ENCODE peak calls at places on chromosome 13, in five cellular contexts. G is CD8-positive, alpha-beta memory T cell; F is lower lobe of right lung; P is keratinocyte; V is mesenchymal stem cell. X is an unnamed sample.
A peak's percentile ranks its signal among the peaks of the same experiment; 100 is the strongest.

GRCh38 chr13:28657784-28658538 is 969 bp upstream of the POMP start:
- DNase-seq in P (no peak), V (peak; percentile 56), F (no peak), G (no peak), X (peak; percentile 6)

GRCh38 chr13:81017525-81018152 is 676.7 kb upstream of the SPRY2 start:
- DNase-seq in G (peak; percentile 4), P (no peak), V (peak; percentile 62), F (no peak), X (peak; percentile 12)

GRCh38 chr13:97392020-97392419 is 41.9 kb upstream of the RAP2A start:
- DNase-seq in P (no peak), V (no peak), F (no peak), G (no peak), X (no peak)

GRCh38 chr13:27968316-27969072 is 621 bp downstream of the CDX2 start:
- DNase-seq in F (no peak), V (peak; percentile 43), P (no peak), G (no peak), X (peak; percentile 31)

GRCh38 chr13:41780736-41781708 is 179.9 kb downstream of the VWA8 start:
- DNase-seq in V (peak; percentile 67), F (no peak), G (no peak), P (no peak), X (peak; percentile 33)

GRCh38 chr13:61410266-61410665 is 5.4 kb downstream of the PCDH20 start:
- DNase-seq in P (no peak), G (no peak), V (no peak), F (no peak), X (no peak)

GRCh38 chr13:114106991-114107685 is 25.3 kb downstream of the RASA3 start:
- DNase-seq in V (no peak), P (no peak), F (peak; percentile 41), G (no peak), X (no peak)

GRCh38 chr13:30743319-30744055 is 8.1 kb downstream of the ALOX5AP start:
- DNase-seq in P (peak; percentile 75), F (no peak), G (no peak), V (peak; percentile 100), X (peak; percentile 95)

GRCh38 chr13:97967948-97968347 is 14.5 kb downstream of the IPO5 start:
- DNase-seq in V (no peak), F (no peak), G (no peak), P (no peak), X (no peak)

GRCh38 chr13:46668302-46668720 is 115.3 kb downstream of the LRCH1 start:
- DNase-seq in G (no peak), P (no peak), F (no peak), V (peak; percentile 74), X (peak; percentile 78)

GRCh38 chr13:70964124-70964523 is 855.9 kb upstream of the KLHL1 start:
- DNase-seq in F (no peak), V (no peak), P (no peak), G (no peak), X (no peak)

GRCh38 chr13:110014719-110015118 is 228.3 kb upstream of the IRS2 start:
- DNase-seq in G (no peak), F (no peak), P (no peak), V (no peak), X (no peak)

GRCh38 chr13:34543836-34544235 is 398.2 kb upstream of the NBEA start:
- DNase-seq in F (no peak), G (no peak), P (no peak), V (no peak), X (no peak)

GRCh38 chr13:52162279-52163101 is 3.1 kb upstream of the NEK3 start:
- DNase-seq in G (no peak), V (peak; percentile 53), P (no peak), F (no peak), X (peak; percentile 49)

GRCh38 chr13:49374585-49375290 is 69.1 kb downstream of the CAB39L start:
- DNase-seq in G (no peak), V (peak; percentile 43), P (peak; percentile 19), F (no peak), X (peak; percentile 83)

GRCh38 chr13:46667687-46668281 is 114.8 kb downstream of the LRCH1 start:
- DNase-seq in V (peak; percentile 60), G (peak; percentile 49), P (no peak), F (no peak), X (no peak)

GRCh38 chr13:77733674-77734073 is 36.2 kb downstream of the SLAIN1 start:
- DNase-seq in P (no peak), V (no peak), F (no peak), G (no peak), X (no peak)

GRCh38 chr13:39506559-39507390 is 96.2 kb downstream of the LHFPL6 start:
- DNase-seq in F (no peak), V (peak; percentile 61), P (peak; percentile 95), G (no peak), X (peak; percentile 94)

GRCh38 chr13:29901714-29902631 is 51.6 kb upstream of the UBL3 start:
- DNase-seq in V (peak; percentile 94), G (peak; percentile 60), F (no peak), P (no peak), X (peak; percentile 92)

GRCh38 chr13:27053902-27054595 is 117.6 kb downstream of the USP12 start:
- DNase-seq in G (no peak), V (peak; percentile 70), P (peak; percentile 48), F (no peak), X (peak; percentile 89)

GRCh38 chr13:40666058-40666904 is at the start of gene FOXO1:
- DNase-seq in F (peak; percentile 92), G (peak; percentile 91), P (no peak), V (peak; percentile 84), X (peak; percentile 84)

GRCh38 chr13:56332671-56333070 is 808.0 kb upstream of the PRR20A start:
- DNase-seq in G (no peak), F (no peak), V (no peak), P (no peak), X (no peak)

GRCh38 chr13:107370036-107370785 is 802.3 kb upstream of the ARGLU1 start:
- DNase-seq in F (no peak), G (no peak), V (peak; percentile 80), P (no peak), X (no peak)

GRCh38 chr13:92221916-92222315 is 823.5 kb downstream of the GPC5 start:
- DNase-seq in V (no peak), P (no peak), G (no peak), F (no peak), X (no peak)

GRCh38 chr13:53238241-53238640 is 209.6 kb downstream of the OLFM4 start:
- DNase-seq in F (no peak), P (no peak), G (no peak), V (no peak), X (no peak)

GRCh38 chr13:89827552-89827951 is 1519.9 kb upstream of the MIR17HG start:
- DNase-seq in G (no peak), V (no peak), P (no peak), F (no peak), X (no peak)

GRCh38 chr13:79935121-79935520 is 405.8 kb downstream of the SPRY2 start:
- DNase-seq in F (no peak), V (no peak), G (no peak), P (no peak), X (no peak)

GRCh38 chr13:97058896-97059295 is 64.6 kb upstream of the OXGR1 start:
- DNase-seq in P (no peak), F (no peak), G (no peak), V (no peak), X (no peak)

GRCh38 chr13:78997902-78998654 is 339.1 kb upstream of the OBI1 start:
- DNase-seq in F (no peak), G (no peak), V (no peak), P (no peak), X (no peak)

GRCh38 chr13:81596224-81596753 is 1255.4 kb upstream of the SPRY2 start:
- DNase-seq in V (no peak), G (no peak), F (no peak), P (no peak), X (no peak)

GRCh38 chr13:30154531-30154930 is 152.8 kb downstream of the KATNAL1 start:
- DNase-seq in P (no peak), G (no peak), V (no peak), F (no peak), X (no peak)

GRCh38 chr13:112627161-112627560 is 39.2 kb upstream of the TUBGCP3 start:
- DNase-seq in G (no peak), P (no peak), F (no peak), V (no peak), X (no peak)

DNA sequence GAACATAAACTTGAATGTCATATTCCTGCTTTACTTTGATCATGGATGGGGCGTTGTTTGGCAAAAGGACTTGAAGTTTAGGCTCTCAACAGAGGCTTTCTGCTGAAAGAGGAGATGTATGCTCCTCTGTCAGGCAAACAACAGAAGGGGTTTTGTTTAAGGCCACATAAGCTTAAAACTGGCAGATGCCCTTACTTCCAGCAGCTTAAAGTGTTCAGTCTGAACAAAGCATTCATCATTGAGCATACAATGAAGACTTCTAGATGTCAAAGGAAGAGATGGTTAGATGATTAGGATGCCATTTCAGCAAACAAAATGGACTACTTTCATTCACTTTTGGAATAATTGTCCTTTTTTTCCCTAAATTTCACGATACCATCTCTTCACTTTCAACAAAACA is 484.5 kb downstream of the SLITRK6 start:
- DNase-seq in G (no peak), F (no peak), P (no peak), V (no peak), X (no peak)
- H3K27ac ChIP-seq in G (no peak overlapping the region), F (no peak overlapping the region), P (no peak overlapping the region), V (no peak overlapping the region), X (no peak overlapping the region)

DNA sequence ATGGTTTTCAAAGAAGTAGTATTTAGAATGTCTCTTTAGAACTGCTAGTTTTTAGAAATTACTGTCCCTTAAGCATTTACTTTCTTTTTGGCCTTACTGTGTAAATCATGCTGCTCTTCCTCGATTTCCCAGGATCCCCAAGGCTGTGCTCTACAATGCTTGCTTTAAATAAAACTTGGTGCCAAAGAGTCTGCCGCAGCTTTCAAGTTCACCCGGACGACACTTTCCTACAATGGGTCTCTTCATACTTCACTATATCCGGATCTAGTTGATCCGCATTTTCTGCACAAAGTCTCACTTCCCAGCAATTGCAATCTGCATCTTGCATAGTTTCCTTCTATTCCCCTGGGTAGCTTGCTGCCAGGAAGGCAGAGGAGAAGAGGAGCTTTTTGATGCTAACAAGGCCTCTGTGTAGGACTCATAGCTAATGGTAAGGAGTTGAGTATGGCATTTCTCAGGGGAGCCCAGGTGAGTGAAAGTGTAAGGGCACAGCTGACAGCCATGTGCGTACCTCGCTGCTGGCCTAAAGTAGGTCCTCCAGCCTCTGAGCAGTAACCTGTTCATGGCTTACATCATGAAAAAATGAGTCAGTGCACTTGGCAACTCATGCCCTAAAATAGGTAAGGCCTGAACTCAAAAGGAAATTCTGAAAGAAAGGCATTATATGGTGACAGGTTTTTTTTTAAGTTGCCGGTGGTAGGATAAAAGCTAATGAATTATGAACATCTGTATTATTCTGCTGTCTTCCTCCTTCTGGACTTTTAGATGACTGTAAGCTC is 101.6 kb downstream of the ENOX1 start:
- DNase-seq in V (no peak), F (no peak), P (no peak), G (no peak), X (peak; percentile 14)
- H3K9me3 ChIP-seq in V (no peaks in the 10 kb centered on the region), F (no peaks in the 10 kb centered on the region), P (no peaks in the 10 kb centered on the region), G (no peaks in the 10 kb centered on the region), X (no peaks in the 10 kb centered on the region)

GRCh38 chr13:50518131-50518530 is 325.4 kb downstream of the DLEU7 start:
- DNase-seq in V (no peak), P (no peak), F (no peak), G (no peak), X (no peak)
- H3K4me1 ChIP-seq in V (no peaks in the 10 kb centered on the region), P (no peaks in the 10 kb centered on the region), F (peaks cover 76% of the 10 kb centered on the region), G (peaks cover 6% of the 10 kb centered on the region), X (peaks cover under 1% of the 10 kb centered on the region)

DNA sequence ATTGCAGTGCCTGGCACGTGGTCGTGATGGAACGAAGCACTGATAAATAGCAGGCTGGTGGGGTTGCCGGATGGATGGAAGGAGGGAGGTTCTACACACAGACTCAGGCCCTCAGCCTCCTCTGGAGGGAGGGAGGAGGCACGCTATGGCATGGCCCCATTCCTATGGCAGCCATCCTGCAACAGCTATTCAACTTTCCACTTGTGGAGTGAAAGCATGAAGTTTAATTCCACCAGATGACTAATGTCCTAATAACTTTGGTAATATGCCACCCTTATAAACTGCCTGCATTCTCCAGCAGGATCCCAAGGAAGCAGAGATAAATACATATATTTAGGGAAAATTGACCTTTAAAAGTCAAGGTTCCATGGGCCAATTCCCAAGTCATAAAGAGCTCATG is 92.4 kb downstream of the KL start:
- DNase-seq in F (no peak), P (no peak), G (no peak), V (no peak), X (no peak)
- H3K27ac ChIP-seq in F (no peak overlapping the region), P (no peak overlapping the region), G (no peak overlapping the region), V (no peak overlapping the region), X (no peak overlapping the region)

X was measured in mammary epithelial cell.